ENCODE peak calls at places on chromosomes 6 and 20, in eight cellular contexts. E is foreskin fibroblast, K is astrocyte of the cerebellum, G is choroid plexus epithelial cell, V is epithelial cell of esophagus, R is upper lobe of left lung, Z is GM10248, O is astrocyte of the spinal cord. A is an unnamed sample.

GRCh38 chr6:39821739-39822532 is 29.8 kb downstream of the DAAM2 start:
- DNase-seq in G (no peak), R (no peak), K (no peak), V (no peak), O (no peak), Z (no peak), E (no peak), A (no peak)

GRCh38 chr20:36491901-36492617 is 49.3 kb upstream of the MYL9 start:
- DNase-seq in V (peak), Z (peak), K (peak), R (peak), O (peak), E (no peak), G (peak), A (peak)

GRCh38 chr6:14550817-14551216 is 433.2 kb downstream of the CD83 start:
- DNase-seq in R (no peak), E (peak), O (no peak), K (no peak), V (no peak), Z (no peak), G (no peak), A (no peak)

GRCh38 chr6:141988954-141989705 is 143.6 kb upstream of the GJE1 start:
- DNase-seq in V (peak), Z (peak), G (peak), K (peak), O (peak), R (no peak), E (peak), A (peak)

GRCh38 chr6:4732691-4733315 is 43.4 kb upstream of the CDYL start:
- DNase-seq in G (peak), K (peak), E (peak), Z (no peak), R (peak), V (peak), O (peak), A (no peak)

GRCh38 chr6:26103141-26103769 is 16.0 kb downstream of the HFE start:
- DNase-seq in V (peak), O (peak), Z (no peak), K (no peak), G (peak), R (no peak), E (no peak), A (no peak)

GRCh38 chr6:3809982-3810381 is 39.2 kb upstream of the FAM50B start:
- DNase-seq in K (no peak), V (no peak), E (no peak), Z (no peak), O (no peak), G (no peak), R (no peak), A (no peak)

GRCh38 chr6:30397697-30398096 is 52.7 kb downstream of the RPP21 start:
- DNase-seq in G (no peak), V (no peak), E (no peak), K (no peak), O (no peak), R (no peak), Z (no peak), A (no peak)

GRCh38 chr6:144718431-144718830 is 433.3 kb downstream of the UTRN start:
- DNase-seq in Z (no peak), G (peak), R (no peak), K (no peak), V (peak), E (peak), O (no peak), A (no peak)

GRCh38 chr20:57266251-57267157 is at the start of gene BMP7:
- DNase-seq in G (no peak), E (no peak), K (no peak), O (peak), Z (no peak), R (no peak), V (no peak), A (peak)

GRCh38 chr20:60634773-60635172 is 617.3 kb upstream of the CDH4 start:
- DNase-seq in Z (no peak), O (no peak), V (no peak), E (no peak), R (no peak), G (no peak), K (no peak), A (no peak)

GRCh38 chr20:38609828-38610227 is 8.2 kb downstream of the ARHGAP40 start:
- DNase-seq in V (no peak), R (no peak), G (no peak), O (no peak), Z (no peak), K (no peak), E (no peak), A (no peak)

GRCh38 chr20:45850926-45851325 is 6.3 kb downstream of the ACOT8 start:
- DNase-seq in E (no peak), G (no peak), K (no peak), O (no peak), Z (no peak), R (no peak), V (no peak), A (no peak)

GRCh38 chr6:156877126-156877863 is 100.1 kb downstream of the ARID1B start:
- DNase-seq in G (no peak), E (no peak), K (no peak), R (no peak), V (no peak), Z (no peak), O (no peak), A (no peak)

GRCh38 chr20:25632940-25633790 is 9.4 kb upstream of the NANP start:
- DNase-seq in E (peak), G (no peak), K (no peak), O (no peak), V (peak), Z (no peak), R (no peak), A (no peak)

GRCh38 chr20:3890999-3891929 is 2.1 kb downstream of the PANK2 start:
- DNase-seq in R (no peak), V (peak), E (no peak), K (no peak), O (no peak), G (no peak), Z (no peak), A (no peak)

GRCh38 chr6:149046822-149047246 is 270.7 kb upstream of the TAB2 start:
- DNase-seq in R (no peak), E (peak), G (peak), K (peak), V (no peak), O (peak), Z (no peak), A (no peak)

GRCh38 chr6:160254467-160255312 is 3.9 kb downstream of the SLC22A2 start:
- DNase-seq in V (peak), E (no peak), Z (no peak), O (no peak), G (no peak), R (no peak), K (no peak), A (no peak)
- TF ChIP-seq CTCF in V (peak), E (no peak), Z (no peak), O (no peak), G (no peak), R (no peak), K (no peak), A (no peak)

GRCh38 chr6:35293681-35294080 is 3.9 kb upstream of the DEF6 start:
- DNase-seq in R (no peak), O (no peak), V (no peak), Z (no peak), G (no peak), E (no peak), K (no peak), A (no peak)

GRCh38 chr6:35292494-35292893 is 5.1 kb upstream of the DEF6 start:
- DNase-seq in K (no peak), R (no peak), E (no peak), V (no peak), O (no peak), G (no peak), Z (no peak), A (no peak)

GRCh38 chr6:35295036-35295435 is 2.6 kb upstream of the DEF6 start:
- DNase-seq in O (no peak), G (no peak), Z (no peak), R (no peak), K (no peak), V (no peak), E (no peak), A (no peak)

GRCh38 chr6:35295521-35296315 is 1.9 kb upstream of the DEF6 start:
- DNase-seq in E (no peak), G (no peak), V (no peak), K (no peak), R (no peak), O (no peak), Z (no peak), A (no peak)

GRCh38 chr6:35294308-35294945 is 3.2 kb upstream of the DEF6 start:
- DNase-seq in R (peak), K (peak), E (peak), Z (peak), G (peak), V (peak), O (peak), A (peak)
- TF ChIP-seq CTCF in R (peak), K (peak), E (peak), Z (peak), G (peak), V (peak), O (peak), A (peak)

GRCh38 chr6:109695468-109695867 is 4.4 kb downstream of the FIG4 start:
- DNase-seq in R (no peak), E (no peak), G (peak), V (peak), Z (no peak), K (no peak), O (no peak), A (no peak)
- TF ChIP-seq CTCF in R (no peak), E (no peak), G (peak), V (no peak), Z (peak), K (no peak), O (peak), A (peak)

DNA sequence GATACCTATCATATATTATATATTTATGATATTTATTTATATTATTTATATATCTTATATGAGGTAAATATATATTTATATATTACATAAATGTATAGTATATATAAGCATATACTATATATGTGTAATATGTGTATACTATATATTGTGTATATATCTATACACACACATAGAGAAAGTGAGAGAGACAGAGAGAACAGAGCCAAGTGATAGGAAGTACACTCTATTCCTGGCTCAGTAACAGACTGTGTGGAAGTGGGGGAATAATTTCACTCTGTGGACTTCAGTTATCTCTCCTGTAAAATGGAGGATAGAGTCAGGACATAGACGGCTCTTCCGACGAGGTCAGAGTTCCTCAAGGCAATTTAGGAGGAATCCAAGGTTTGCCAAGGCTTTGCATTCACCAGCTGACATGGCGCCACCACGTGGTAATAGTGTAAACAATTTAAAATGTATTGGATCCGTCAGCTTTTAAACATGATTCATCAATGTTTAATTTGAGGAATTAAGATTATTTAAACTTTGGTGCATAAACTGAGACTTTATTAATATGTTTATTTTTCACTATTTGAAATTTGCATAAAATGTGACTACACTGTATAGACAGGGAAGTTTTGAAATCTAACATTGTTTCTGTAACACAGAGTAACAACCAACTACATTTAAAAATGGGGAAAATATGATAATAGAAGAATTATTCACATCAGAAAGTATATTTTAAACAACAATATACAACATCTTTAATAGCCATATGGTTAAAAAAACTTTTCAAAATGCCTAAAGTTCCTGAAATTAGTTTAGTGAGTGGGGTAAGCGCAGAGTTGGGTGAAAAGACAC is 75.4 kb upstream of the TMEM244 start:
- DNase-seq in R (peak), K (peak), E (peak), G (peak), Z (no peak), O (peak), V (peak), A (peak)
- TF ChIP-seq CTCF in R (peak), K (peak), E (peak), G (peak), Z (peak), O (peak), V (peak), A (peak)

GRCh38 chr6:109050012-109050411 is 44.6 kb downstream of the SESN1 start:
- DNase-seq in V (peak), R (no peak), Z (no peak), G (no peak), E (no peak), O (no peak), K (no peak), A (no peak)

GRCh38 chr6:109052015-109052651 is 42.5 kb downstream of the SESN1 start:
- DNase-seq in O (no peak), K (no peak), G (no peak), R (no peak), V (no peak), Z (no peak), E (no peak), A (no peak)

GRCh38 chr6:109051301-109051700 is 43.3 kb downstream of the SESN1 start:
- DNase-seq in E (no peak), K (peak), Z (no peak), R (no peak), O (peak), G (peak), V (no peak), A (no peak)

GRCh38 chr6:109048670-109049415 is 45.8 kb downstream of the SESN1 start:
- DNase-seq in G (no peak), R (no peak), E (no peak), K (no peak), Z (no peak), V (no peak), O (no peak), A (no peak)

DNA sequence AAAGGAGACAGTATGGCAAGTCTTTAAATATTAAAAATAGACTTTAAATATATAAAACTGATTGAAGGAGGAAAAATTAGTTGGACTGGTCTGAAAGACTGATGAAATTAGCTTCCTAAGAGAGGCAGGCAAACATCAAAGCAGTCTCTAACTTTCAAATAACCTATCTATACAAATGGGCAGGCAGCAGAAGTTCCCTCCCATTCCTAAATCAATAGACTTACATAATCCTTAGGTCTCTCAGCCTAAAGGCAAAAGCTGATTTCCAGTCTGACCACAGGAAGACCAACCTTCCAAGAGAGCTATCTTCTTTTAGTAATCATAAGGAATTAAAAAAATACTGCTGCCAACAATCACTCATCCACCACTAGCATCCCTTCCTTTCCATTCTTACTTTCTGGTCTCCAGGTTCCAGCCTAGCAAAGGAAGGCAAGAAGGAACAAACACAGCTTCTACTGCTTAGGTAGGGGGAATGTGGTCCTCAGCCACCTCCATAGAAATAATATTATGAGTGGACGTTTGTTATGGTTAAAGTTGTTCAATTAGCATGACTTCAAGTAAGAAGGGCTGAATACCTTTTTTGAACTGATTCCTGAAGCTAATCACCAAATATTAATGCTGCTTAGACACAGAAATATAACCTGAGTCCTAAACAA is 44.1 kb downstream of the SESN1 start:
- DNase-seq in G (no peak), O (no peak), K (no peak), E (no peak), R (no peak), V (peak), Z (no peak), A (no peak)
- TF ChIP-seq CTCF in G (no peak), O (no peak), K (no peak), E (no peak), R (no peak), V (no peak), Z (no peak), A (no peak)

DNA sequence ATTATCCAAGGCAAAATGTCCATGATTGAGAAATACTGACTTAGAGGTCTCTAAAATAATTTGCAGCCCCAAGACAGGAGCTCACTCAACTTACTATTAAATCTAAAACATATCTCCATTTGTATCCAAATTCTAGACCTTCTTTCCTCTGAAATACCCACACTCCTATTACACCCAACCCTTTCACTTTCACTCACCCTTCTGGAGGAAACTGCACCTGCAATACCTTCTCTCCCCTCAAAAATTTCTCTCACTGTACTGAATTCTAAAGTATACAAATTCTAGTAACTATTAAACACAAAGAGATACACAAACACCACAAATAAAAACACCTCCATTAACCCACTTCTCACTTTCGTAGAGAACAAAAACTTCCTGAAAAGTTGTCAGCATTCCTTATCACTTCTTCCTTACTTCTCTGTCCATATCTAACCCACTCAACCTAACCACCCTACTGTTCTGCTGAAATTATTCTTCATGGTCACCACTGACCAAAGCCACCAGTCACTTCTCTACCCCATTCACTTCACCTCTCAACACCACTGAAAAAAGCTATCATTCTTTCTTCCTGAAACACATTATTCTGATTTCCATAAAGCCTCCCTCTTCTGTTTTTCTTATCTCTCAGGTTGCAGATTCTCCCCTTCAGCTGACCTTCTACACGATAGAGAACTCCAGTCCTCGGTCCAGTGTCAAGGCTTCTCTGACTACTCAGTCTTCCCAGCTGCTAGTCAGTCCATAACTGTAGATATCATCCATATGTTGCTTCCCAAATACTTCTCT is 12.0 kb downstream of the LMBRD1 start:
- DNase-seq in Z (no peak), G (no peak), K (no peak), E (no peak), O (no peak), V (no peak), R (no peak), A (no peak)
- TF ChIP-seq CTCF in Z (no peak), G (no peak), K (no peak), E (no peak), O (no peak), V (no peak), R (no peak), A (no peak)

A was measured in GM20000.